ENCODE peak calls at places on chromosomes 2 and 18, in four cellular contexts. One of them, this sample, is unnamed. For H3K4me1 and H3K9me3, the result is how much of the 10 kb centered on the place peaks cover.

GRCh38 chr2:112277591-112278220 is 2.3 kb downstream of the ZC3H6 start:
- DNase-seq in breast epithelium: no peak
- DNase-seq in heart left ventricle: no peak
- DNase-seq in neuronal stem cell: no peak
- DNase-seq in this sample: no peak

GRCh38 chr2:223267160-223267951 is 215.4 kb downstream of the KCNE4 start:
- DNase-seq in breast epithelium: no peak
- DNase-seq in heart left ventricle: no peak
- DNase-seq in neuronal stem cell: no peak
- DNase-seq in this sample: no peak

GRCh38 chr18:54774423-54774822 is 53.9 kb upstream of the RAB27B start:
- DNase-seq in breast epithelium: no peak
- DNase-seq in heart left ventricle: no peak
- DNase-seq in neuronal stem cell: no peak
- DNase-seq in this sample: peak

GRCh38 chr2:187307606-187308005 is 140.4 kb downstream of the CALCRL start:
- DNase-seq in breast epithelium: no peak
- DNase-seq in heart left ventricle: no peak
- DNase-seq in neuronal stem cell: no peak
- DNase-seq in this sample: no peak

GRCh38 chr2:1136071-1136470 is 185.4 kb downstream of the SNTG2 start:
- DNase-seq in breast epithelium: no peak
- DNase-seq in heart left ventricle: no peak
- DNase-seq in neuronal stem cell: no peak
- DNase-seq in this sample: peak

GRCh38 chr2:154570501-154570900 is 128.0 kb upstream of the KCNJ3 start:
- DNase-seq in breast epithelium: no peak
- DNase-seq in heart left ventricle: no peak
- DNase-seq in neuronal stem cell: no peak
- DNase-seq in this sample: no peak

GRCh38 chr2:16861154-16861929 is 195.7 kb upstream of the CYRIA start:
- DNase-seq in breast epithelium: no peak
- DNase-seq in heart left ventricle: no peak
- DNase-seq in neuronal stem cell: no peak
- DNase-seq in this sample: no peak

GRCh38 chr2:159450180-159450579 is 163.7 kb upstream of the WDSUB1 start:
- DNase-seq in breast epithelium: no peak
- DNase-seq in heart left ventricle: no peak
- DNase-seq in neuronal stem cell: no peak
- DNase-seq in this sample: peak

GRCh38 chr2:26070684-26071189 is 36.9 kb downstream of the RAB10 start:
- DNase-seq in breast epithelium: no peak
- DNase-seq in heart left ventricle: no peak
- DNase-seq in neuronal stem cell: no peak
- DNase-seq in this sample: no peak

GRCh38 chr2:27989149-27989548 is 98.6 kb downstream of the BABAM2 start:
- DNase-seq in breast epithelium: no peak
- DNase-seq in heart left ventricle: no peak
- DNase-seq in neuronal stem cell: no peak
- DNase-seq in this sample: no peak

GRCh38 chr2:119028327-119029174 is 86.6 kb downstream of the MARCO start:
- DNase-seq in breast epithelium: no peak
- DNase-seq in heart left ventricle: no peak
- DNase-seq in neuronal stem cell: no peak
- DNase-seq in this sample: peak

GRCh38 chr2:217370391-217370790 is 510.5 kb upstream of the TNP1 start:
- DNase-seq in breast epithelium: no peak
- DNase-seq in heart left ventricle: no peak
- DNase-seq in neuronal stem cell: no peak
- DNase-seq in this sample: no peak

GRCh38 chr2:156436477-156437085 is 402 bp downstream of the GPD2 start:
- DNase-seq in breast epithelium: no peak
- DNase-seq in heart left ventricle: no peak
- DNase-seq in neuronal stem cell: peak
- DNase-seq in this sample: peak

GRCh38 chr2:156435725-156436476 is at the start of gene GPD2:
- DNase-seq in breast epithelium: peak
- DNase-seq in heart left ventricle: peak
- DNase-seq in neuronal stem cell: peak
- DNase-seq in this sample: peak

GRCh38 chr2:156437272-156437671 is 1.1 kb downstream of the GPD2 start:
- DNase-seq in breast epithelium: no peak
- DNase-seq in heart left ventricle: no peak
- DNase-seq in neuronal stem cell: no peak
- DNase-seq in this sample: no peak

GRCh38 chr2:156435392-156435724 is 821 bp upstream of the GPD2 start:
- DNase-seq in breast epithelium: no peak
- DNase-seq in heart left ventricle: no peak
- DNase-seq in neuronal stem cell: no peak
- DNase-seq in this sample: no peak

DNA sequence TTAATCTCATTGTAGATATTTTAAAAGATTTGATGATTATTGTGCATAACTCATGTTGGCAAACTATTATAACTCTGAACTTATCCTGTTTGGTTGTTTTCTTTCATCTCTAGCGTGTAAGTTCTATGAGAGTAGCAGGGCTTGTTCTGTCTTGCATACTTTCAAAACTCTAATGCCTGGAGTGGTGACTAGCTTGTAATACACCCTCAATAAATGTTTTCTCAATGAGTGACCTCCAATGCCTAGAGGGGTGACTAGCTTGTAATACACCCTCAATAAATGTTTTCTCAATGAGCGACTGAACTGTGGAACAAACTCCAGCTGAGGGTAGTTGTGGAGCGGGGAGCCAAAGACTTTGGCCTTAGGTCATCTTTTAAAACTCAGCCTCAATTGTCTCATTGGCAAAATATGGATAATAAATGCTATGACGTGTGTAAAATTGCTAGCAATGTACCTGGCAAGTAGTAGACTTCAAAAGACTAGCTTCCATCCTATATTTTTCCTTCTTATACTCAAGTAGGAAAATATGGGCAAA is 1.8 kb downstream of the GPD2 start:
- DNase-seq in breast epithelium: no peak
- DNase-seq in heart left ventricle: no peak
- DNase-seq in neuronal stem cell: no peak
- DNase-seq in this sample: no peak
- H3K4me3 ChIP-seq in breast epithelium: no peak
- H3K4me3 ChIP-seq in heart left ventricle: no peak
- H3K4me3 ChIP-seq in neuronal stem cell: no peak
- H3K4me3 ChIP-seq in this sample: no peak

DNA sequence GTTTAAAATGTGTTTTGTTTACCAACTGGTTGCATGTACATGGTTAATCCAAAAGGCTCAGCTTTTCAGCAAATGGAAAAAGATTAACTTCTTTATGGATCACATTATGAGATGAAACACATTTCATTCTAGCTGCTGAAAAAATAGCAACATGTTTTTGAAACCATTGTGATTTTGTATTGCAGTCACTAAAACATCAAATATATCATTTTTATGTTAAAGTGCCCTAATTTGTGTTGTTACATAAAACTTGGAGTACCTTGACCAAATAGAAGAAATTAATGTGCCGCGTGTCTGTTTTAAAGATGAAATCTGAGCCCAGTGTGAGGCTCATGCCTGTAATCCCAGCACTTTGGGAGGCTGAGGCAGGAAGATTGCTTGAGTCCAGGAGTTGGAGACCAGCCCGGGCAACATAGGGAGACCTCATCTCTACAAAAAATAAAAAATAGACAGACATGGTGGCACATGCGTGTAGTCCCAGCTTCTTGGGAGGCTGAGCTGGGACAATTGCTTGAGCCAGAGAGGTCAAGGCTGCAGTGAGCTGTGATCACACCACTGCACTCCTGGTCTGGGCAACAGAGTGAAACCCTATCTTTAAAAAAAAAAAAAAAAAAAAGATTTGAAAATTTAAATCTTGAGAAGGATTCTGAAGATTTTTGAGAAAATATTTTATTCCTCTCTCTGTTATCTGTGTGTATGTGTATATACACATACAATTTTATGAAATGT is 96.6 kb downstream of the FMNL2 start:
- DNase-seq in breast epithelium: no peak
- DNase-seq in heart left ventricle: no peak
- DNase-seq in neuronal stem cell: no peak
- DNase-seq in this sample: no peak
- H3K4me1 ChIP-seq in breast epithelium: under half
- H3K4me1 ChIP-seq in heart left ventricle: under half
- H3K4me1 ChIP-seq in neuronal stem cell: under half
- H3K4me1 ChIP-seq in this sample: under half

GRCh38 chr18:79897940-79898625 is 53.4 kb downstream of the SLC66A2 start:
- DNase-seq in breast epithelium: no peak
- DNase-seq in heart left ventricle: peak
- DNase-seq in neuronal stem cell: no peak
- DNase-seq in this sample: no peak

GRCh38 chr18:79900610-79901570 is 50.6 kb downstream of the SLC66A2 start:
- DNase-seq in breast epithelium: no peak
- DNase-seq in heart left ventricle: peak
- DNase-seq in neuronal stem cell: no peak
- DNase-seq in this sample: no peak

GRCh38 chr18:79899609-79900435 is 51.6 kb downstream of the SLC66A2 start:
- DNase-seq in breast epithelium: no peak
- DNase-seq in heart left ventricle: peak
- DNase-seq in neuronal stem cell: no peak
- DNase-seq in this sample: no peak

GRCh38 chr18:79898952-79899608 is 52.4 kb downstream of the SLC66A2 start:
- DNase-seq in breast epithelium: no peak
- DNase-seq in heart left ventricle: peak
- DNase-seq in neuronal stem cell: no peak
- DNase-seq in this sample: no peak

DNA sequence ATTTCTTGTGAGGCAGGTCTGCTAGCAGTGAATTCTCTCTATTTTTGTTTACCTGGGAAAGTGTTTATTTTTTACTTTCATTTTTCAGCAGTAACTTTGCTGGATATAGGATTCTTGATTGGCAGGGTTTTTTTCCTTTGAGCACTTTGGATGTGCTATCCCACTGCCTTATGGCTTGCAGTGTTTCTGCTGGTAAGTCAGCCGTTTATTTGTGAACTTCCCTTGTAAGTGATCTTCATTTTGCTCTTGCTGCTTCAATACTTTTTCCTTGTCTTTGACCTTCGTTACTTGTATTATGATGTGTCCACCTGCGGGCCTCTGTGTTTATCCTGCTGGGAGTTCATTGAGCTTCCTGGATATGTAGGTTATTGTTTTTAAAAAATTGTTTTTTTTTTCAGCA is 54.7 kb downstream of the SLC66A2 start:
- DNase-seq in breast epithelium: no peak
- DNase-seq in heart left ventricle: no peak
- DNase-seq in neuronal stem cell: no peak
- DNase-seq in this sample: no peak
- H3K9me3 ChIP-seq in breast epithelium: under half
- H3K9me3 ChIP-seq in heart left ventricle: under half
- H3K9me3 ChIP-seq in neuronal stem cell: under half
- H3K9me3 ChIP-seq in this sample: under half

GRCh38 chr2:240232961-240233890 is 92.8 kb upstream of the OTOS start:
- DNase-seq in breast epithelium: peak
- DNase-seq in heart left ventricle: peak
- DNase-seq in neuronal stem cell: peak
- DNase-seq in this sample: peak
- H3K4me3 ChIP-seq in breast epithelium: no peak
- H3K4me3 ChIP-seq in heart left ventricle: peak
- H3K4me3 ChIP-seq in neuronal stem cell: peak
- H3K4me3 ChIP-seq in this sample: peak

DNA sequence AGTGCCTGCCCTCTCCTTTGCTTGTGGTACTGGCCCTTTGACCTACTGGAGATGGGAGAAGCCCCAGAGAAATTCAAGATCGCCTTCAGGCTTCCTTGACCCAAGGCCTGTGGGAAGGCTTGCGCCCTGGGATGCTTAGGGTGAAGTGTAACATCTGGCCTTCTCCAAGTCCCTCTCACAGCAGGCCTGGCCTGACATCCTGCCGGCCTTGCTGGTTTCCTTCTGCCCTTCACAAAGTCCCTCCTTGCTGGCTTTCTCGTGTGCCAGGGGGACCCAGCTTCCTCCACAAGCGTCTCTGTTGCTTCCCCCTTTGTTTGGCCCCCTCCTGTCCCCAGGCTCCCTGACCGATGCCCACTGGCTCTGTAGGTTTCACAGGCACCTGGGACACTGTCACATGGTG is 26.4 kb downstream of the TCF7L1 start:
- DNase-seq in breast epithelium: no peak
- DNase-seq in heart left ventricle: no peak
- DNase-seq in neuronal stem cell: no peak
- DNase-seq in this sample: no peak
- H3K4me1 ChIP-seq in breast epithelium: under half
- H3K4me1 ChIP-seq in heart left ventricle: under half
- H3K4me1 ChIP-seq in neuronal stem cell: under half
- H3K4me1 ChIP-seq in this sample: under half